ENCODE peak calls at places on chromosomes 3 and 15, in nine cellular contexts. O, V, F, B, K, Q, Y, A and E are unnamed samples.

GRCh38 chr15:37756407-37756806 is 178.0 kb upstream of the TMCO5A start:
- DNase-seq in F (no peak), Q (no peak), B (no peak), O (no peak), Y (no peak), K (no peak), V (no peak), A (no peak), E (no peak)

GRCh38 chr3:52218953-52219650 is 6.3 kb downstream of the TLR9 start:
- DNase-seq in K (no peak), Y (no peak), F (no peak), O (peak; percentile 4), A (no peak), Q (no peak), B (no peak), V (no peak), E (no peak)

GRCh38 chr3:89560546-89560945 is 453.1 kb downstream of the EPHA3 start:
- DNase-seq in Q (no peak), K (peak; percentile 5), O (no peak), A (no peak), Y (no peak), B (no peak), F (no peak), V (no peak), E (no peak)

GRCh38 chr15:78125267-78125666 is 6.0 kb downstream of the CIB2 start:
- DNase-seq in F (no peak), V (no peak), O (no peak), B (no peak), Q (no peak), K (no peak), A (no peak), Y (no peak), E (no peak)

GRCh38 chr15:78007965-78008886 is 69.3 kb downstream of the TBC1D2B start:
- DNase-seq in Y (no peak), O (no peak), A (no peak), Q (no peak), K (no peak), V (no peak), B (no peak), F (no peak), E (no peak)

GRCh38 chr15:48720646-48721045 is 75.1 kb upstream of the FBN1 start:
- DNase-seq in V (no peak), F (no peak), O (no peak), Y (no peak), A (no peak), B (no peak), Q (no peak), K (no peak), E (no peak)

GRCh38 chr15:89475688-89476087 is 20.7 kb downstream of the RHCG start:
- DNase-seq in B (no peak), O (no peak), Y (no peak), A (no peak), F (no peak), K (no peak), V (no peak), Q (no peak), E (no peak)

GRCh38 chr3:81778678-81779182 is 17.3 kb upstream of the GBE1 start:
- DNase-seq in Y (no peak), B (no peak), V (no peak), A (no peak), Q (no peak), F (peak; percentile 11), K (peak; percentile 11), O (no peak), E (no peak)

GRCh38 chr3:123104550-123104949 is 37.7 kb downstream of the PDIA5 start:
- DNase-seq in B (no peak), O (no peak), K (peak; percentile 42), A (no peak), Y (no peak), F (no peak), Q (no peak), V (no peak), E (no peak)